ENCODE peak calls at places on chromosomes 11 and 22, in four cellular contexts. K, D, R and M are unnamed samples.

GRCh38 chr11:61682093-61682732 is 2.0 kb downstream of the DAGLA start:
- DNase-seq in D (no peak), R (peak; percentile 99), K (no peak), M (no peak)

GRCh38 chr22:24304067-24304675 is 33.5 kb downstream of the SPECC1L start:
- DNase-seq in K (no peak), D (no peak), R (no peak), M (no peak)

GRCh38 chr22:30472994-30473720 is 1.3 kb upstream of the SEC14L3 start:
- DNase-seq in R (no peak), D (no peak), K (no peak), M (no peak)

GRCh38 chr22:23804781-23805291 is 18.1 kb downstream of the SMARCB1 start:
- DNase-seq in D (no peak), K (no peak), R (no peak), M (no peak)

GRCh38 chr11:93198221-93198650 is 445 bp upstream of the SLC36A4 start:
- DNase-seq in R (no peak), K (no peak), D (no peak), M (no peak)

GRCh38 chr22:32528984-32529982 is 54.7 kb downstream of the FBXO7 start:
- DNase-seq in K (peak; percentile 74), D (peak; percentile 79), R (peak; percentile 91), M (peak; percentile 88)

GRCh38 chr22:37193629-37194191 is 5.7 kb upstream of the C1QTNF6 start:
- DNase-seq in D (peak; percentile 83), K (no peak), R (peak; percentile 43), M (no peak)

GRCh38 chr22:44537016-44537936 is 39.2 kb upstream of the RTL6 start:
- DNase-seq in R (no peak), K (no peak), D (no peak), M (no peak)

GRCh38 chr11:36115378-36115801 is 171.5 kb downstream of the LDLRAD3 start:
- DNase-seq in R (no peak), D (no peak), K (peak; percentile 59), M (no peak)

GRCh38 chr11:19597876-19598275 is 114.8 kb upstream of the NAV2 start:
- DNase-seq in K (no peak), R (no peak), D (no peak), M (no peak)

GRCh38 chr11:13210424-13210823 is 67.2 kb upstream of the BMAL1 start:
- DNase-seq in R (peak; percentile 57), D (peak; percentile 88), K (peak; percentile 17), M (peak; percentile 62)

GRCh38 chr11:75384438-75385080 is 14.8 kb upstream of the RPS3 start:
- DNase-seq in D (peak; percentile 83), K (peak; percentile 87), R (peak; percentile 50), M (peak; percentile 86)

GRCh38 chr11:80855975-80856524 is 1415.2 kb upstream of the TENM4 start:
- DNase-seq in R (no peak), K (no peak), D (no peak), M (no peak)

GRCh38 chr22:22745225-22746060 is 101.0 kb downstream of the GGTLC2 start:
- DNase-seq in K (peak; percentile 85), D (peak; percentile 26), R (peak; percentile 5), M (peak; percentile 74)

GRCh38 chr11:73412308-73412707 is 36.1 kb downstream of the RELT start:
- DNase-seq in K (no peak), R (no peak), D (no peak), M (no peak)

GRCh38 chr11:119729581-119730346 is 764 bp upstream of the NECTIN1 start:
- DNase-seq in K (no peak), D (peak; percentile 37), R (no peak), M (peak; percentile 32)

GRCh38 chr11:45913942-45914635 is 3.6 kb downstream of the PEX16 start:
- DNase-seq in D (no peak), R (no peak), K (no peak), M (no peak)

GRCh38 chr11:98230678-98231077 is 790.1 kb upstream of the CNTN5 start:
- DNase-seq in R (no peak), K (no peak), D (no peak), M (no peak)

GRCh38 chr11:112157274-112157766 is 6.6 kb downstream of the IL18 start:
- DNase-seq in R (peak; percentile 94), K (no peak), D (peak; percentile 95), M (no peak)

GRCh38 chr11:127412722-127413121 is 412.2 kb upstream of the KIRREL3 start:
- DNase-seq in D (no peak), K (no peak), R (no peak), M (peak; percentile 13)

GRCh38 chr11:45102361-45102809 is 44.1 kb upstream of the PRDM11 start:
- DNase-seq in K (no peak), D (no peak), R (no peak), M (no peak)

GRCh38 chr22:36775589-36775965 is 342 bp downstream of the IFT27 start:
- DNase-seq in K (no peak), D (no peak), R (no peak), M (no peak)

GRCh38 chr11:117160826-117161225 is 16.7 kb downstream of the PAFAH1B2 start:
- DNase-seq in K (peak; percentile 17), R (no peak), D (no peak), M (no peak)

GRCh38 chr11:120563698-120564572 is 52.4 kb downstream of the GRIK4 start:
- DNase-seq in D (no peak), R (no peak), K (no peak), M (peak; percentile 68)

GRCh38 chr22:42379961-42380537 is 52.2 kb downstream of the NFAM1 start:
- DNase-seq in K (no peak), D (no peak), R (no peak), M (no peak)

GRCh38 chr11:97743205-97743742 is 1277.5 kb upstream of the CNTN5 start:
- DNase-seq in K (no peak), D (peak; percentile 1), R (no peak), M (no peak)

GRCh38 chr11:36055356-36055755 is 111.5 kb downstream of the LDLRAD3 start:
- DNase-seq in K (no peak), D (no peak), R (no peak), M (no peak)

GRCh38 chr11:126152152-126152551 is 59.3 kb downstream of the RPUSD4 start:
- DNase-seq in K (no peak), R (no peak), D (no peak), M (no peak)

GRCh38 chr11:126152586-126152985 is 58.9 kb downstream of the RPUSD4 start:
- DNase-seq in D (no peak), K (no peak), R (no peak), M (no peak)

GRCh38 chr11:126153006-126153405 is 58.4 kb downstream of the RPUSD4 start:
- DNase-seq in D (no peak), K (no peak), R (no peak), M (no peak)

GRCh38 chr11:126155402-126156187 is 55.9 kb downstream of the RPUSD4 start:
- DNase-seq in R (no peak), D (no peak), K (no peak), M (no peak)

DNA sequence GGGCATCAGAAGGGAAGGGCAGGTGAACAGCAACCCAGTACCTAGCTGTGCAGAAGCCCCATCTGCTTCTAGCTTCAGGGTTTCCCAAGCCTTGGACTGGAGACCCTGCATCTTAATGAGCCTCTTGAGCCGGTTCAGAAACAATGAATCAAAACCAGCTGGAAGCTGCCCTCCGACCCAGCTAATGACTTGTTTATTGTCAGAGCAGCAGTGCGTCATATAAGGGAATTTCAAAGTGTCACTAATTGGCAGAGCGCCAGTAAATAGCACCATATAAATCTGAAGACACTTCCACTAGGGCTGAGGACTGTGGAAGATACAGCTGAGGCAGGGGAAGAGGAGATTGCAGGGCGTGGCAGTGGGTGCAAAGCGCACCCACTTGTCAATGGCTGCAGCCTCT is 57.5 kb downstream of the RPUSD4 start:
- DNase-seq in D (no peak), K (no peak), R (no peak), M (no peak)
- TF ChIP-seq NR3C1 in D (no peak), K (no peak), R (no peak), M (no peak)

DNA sequence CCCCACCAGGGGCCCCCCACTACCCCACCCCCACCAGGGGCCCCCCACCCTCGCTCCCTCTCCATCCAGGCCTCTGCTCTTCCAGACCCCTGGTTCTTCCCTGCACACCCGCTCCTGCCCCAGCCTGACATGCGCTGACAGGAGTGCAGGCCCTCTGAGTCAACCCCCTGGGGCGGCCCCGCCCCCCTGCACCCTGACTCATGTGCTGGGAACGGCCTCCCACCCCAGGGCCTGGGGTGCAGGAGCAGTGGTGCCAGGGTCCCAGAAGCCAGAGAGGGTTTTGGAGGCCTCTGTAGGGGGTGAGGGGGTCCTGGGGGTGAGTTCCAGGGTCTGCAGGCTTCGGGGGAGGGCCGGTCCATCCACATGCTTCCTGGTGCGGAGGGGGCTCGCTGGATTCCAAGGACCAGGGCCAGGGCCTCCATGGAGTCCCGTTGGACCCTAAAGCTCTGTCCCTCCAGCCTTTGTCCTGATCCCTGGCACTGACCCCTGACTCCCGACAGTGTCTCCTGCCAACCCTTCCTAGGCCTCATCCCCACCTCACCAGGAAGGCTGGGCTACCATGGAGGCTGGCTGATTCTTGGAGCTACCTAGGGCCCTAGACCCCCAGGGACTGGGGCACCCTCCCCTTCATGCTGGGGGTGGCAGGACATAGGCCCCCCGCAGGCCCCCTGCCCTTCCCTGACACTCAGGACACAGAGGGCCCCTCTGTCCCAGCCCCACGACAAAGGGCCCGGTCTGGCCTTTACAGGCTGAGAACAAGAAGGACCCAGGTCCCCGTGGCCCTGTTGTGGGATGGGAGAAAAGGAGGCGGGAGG is 583 bp upstream of the PKP3 start:
- DNase-seq in D (peak; percentile 77), K (peak; percentile 87), R (peak; percentile 54), M (no peak)
- TF ChIP-seq NR3C1 in D (no peak), K (no peak), R (no peak), M (no peak)

DNA sequence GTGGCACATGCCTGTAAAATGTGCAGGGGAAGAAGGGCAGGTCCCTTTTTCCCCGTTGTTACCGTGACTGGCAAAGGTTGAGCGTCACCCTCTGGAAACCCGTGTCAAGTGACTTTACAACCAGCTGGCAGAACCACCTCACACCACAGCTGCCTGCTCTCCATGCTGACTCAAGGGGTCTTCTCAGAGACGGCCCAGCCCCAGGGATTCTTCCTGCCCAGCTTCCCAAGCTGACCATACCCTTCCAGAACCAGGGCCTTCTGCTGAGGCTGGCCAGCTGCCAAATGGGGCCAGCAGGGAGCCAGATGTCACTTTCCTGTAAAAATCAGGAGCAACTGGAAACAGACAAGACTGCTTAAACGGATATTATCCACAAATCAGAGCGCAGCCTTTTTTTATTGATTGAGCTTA is 6.3 kb downstream of the PC start:
- DNase-seq in K (no peak), D (no peak), R (no peak), M (no peak)
- TF ChIP-seq NR3C1 in K (no peak), D (no peak), R (no peak), M (no peak)

GRCh38 chr22:27349456-27349855 is 452.1 kb downstream of the MN1 start:
- DNase-seq in K (no peak), D (no peak), R (no peak), M (no peak)
- TF ChIP-seq NR3C1 in K (no peak), D (no peak), R (no peak), M (no peak)

DNA sequence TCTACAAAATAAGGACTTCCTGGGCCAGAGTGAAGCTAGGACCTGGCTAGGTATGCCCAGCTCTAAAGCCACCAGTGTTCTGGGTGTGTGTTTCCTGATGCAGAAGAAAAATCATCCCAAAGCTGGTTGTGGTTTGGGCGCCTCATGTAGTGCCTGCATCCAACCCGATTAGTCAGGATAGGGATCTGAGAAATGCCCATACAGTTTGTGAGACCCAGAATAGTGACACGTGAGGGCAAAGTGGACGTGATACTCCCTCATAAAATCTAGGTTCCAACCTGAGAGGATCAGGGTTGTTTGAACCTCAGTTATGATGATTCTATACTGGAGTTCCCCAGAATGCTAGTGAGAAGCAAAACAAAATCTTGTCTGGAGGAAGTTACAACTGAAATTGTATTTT is 238.4 kb downstream of the TBC1D22A start:
- DNase-seq in R (no peak), K (no peak), D (no peak), M (no peak)
- TF ChIP-seq NR3C1 in R (no peak), K (no peak), D (no peak), M (no peak)